ENCODE peak calls at places on chromosomes 4 and X, in eight cellular contexts. N is heart left ventricle, T is A549, E is body of pancreas, R is IMR-90, L is breast epithelium, Q is ovary, X is sigmoid colon. Y is an unnamed sample.

GRCh38 chr4:3045500-3045850 is 28.9 kb downstream of the HTT-AS start:
- DNase-seq in N (peak), T (no peak), E (peak), R (peak), L (no peak), Q (no peak), X (peak), Y (no peak)

GRCh38 chrX:19121898-19122640 is at the start of gene ADGRG2:
- DNase-seq in N (peak), T (peak), E (peak), R (peak), L (no peak), Q (peak), X (no peak), Y (no peak)

GRCh38 chr4:142416711-142417275 is 429.3 kb downstream of the INPP4B start:
- DNase-seq in N (no peak), T (no peak), E (no peak), R (peak), L (no peak), Q (no peak), X (no peak), Y (no peak)

GRCh38 chr4:8606476-8606875 is 13.9 kb downstream of the CPZ start:
- DNase-seq in N (no peak), T (no peak), E (no peak), R (no peak), L (no peak), Q (no peak), X (no peak), Y (no peak)

GRCh38 chr4:6855692-6856297 is 53.8 kb upstream of the TBC1D14 start:
- DNase-seq in N (no peak), T (peak), E (peak), R (peak), L (no peak), Q (no peak), X (no peak), Y (no peak)

GRCh38 chrX:33465137-33465536 is 253.8 kb upstream of the DMD start:
- DNase-seq in N (no peak), T (no peak), E (no peak), R (no peak), L (no peak), Q (no peak), X (no peak), Y (no peak)

GRCh38 chr4:46648088-46648744 is 258.3 kb upstream of the GABRA2 start:
- DNase-seq in N (no peak), T (no peak), E (no peak), R (peak), L (no peak), Q (no peak), X (no peak), Y (no peak)

GRCh38 chr4:146202665-146203064 is 11.7 kb upstream of the REELD1 start:
- DNase-seq in N (no peak), T (no peak), E (no peak), R (no peak), L (no peak), Q (no peak), X (no peak), Y (no peak)

GRCh38 chr4:41613362-41613761 is 75.4 kb downstream of the LIMCH1 start:
- DNase-seq in N (no peak), T (no peak), E (no peak), R (no peak), L (no peak), Q (no peak), X (no peak), Y (no peak)

GRCh38 chr4:109046549-109047171 is 255.8 kb downstream of the COL25A1 start:
- DNase-seq in N (no peak), T (no peak), E (no peak), R (peak), L (no peak), Q (peak), X (no peak), Y (no peak)

GRCh38 chr4:128835498-128836222 is 26.2 kb downstream of the JADE1 start:
- DNase-seq in N (peak), T (no peak), E (peak), R (no peak), L (no peak), Q (peak), X (peak), Y (no peak)

GRCh38 chrX:154321624-154322023 is 26.0 kb downstream of the TKTL1 start:
- DNase-seq in N (no peak), T (no peak), E (no peak), R (no peak), L (no peak), Q (no peak), X (no peak), Y (no peak)

GRCh38 chr4:159250751-159251325 is 148.0 kb downstream of the RAPGEF2 start:
- DNase-seq in N (no peak), T (no peak), E (no peak), R (no peak), L (no peak), Q (no peak), X (no peak), Y (no peak)

GRCh38 chr4:171162478-171162877 is 650.7 kb upstream of the GALNTL6 start:
- DNase-seq in N (no peak), T (no peak), E (no peak), R (no peak), L (no peak), Q (no peak), X (no peak), Y (no peak)

GRCh38 chr4:65007841-65008439 is 598.7 kb upstream of the TECRL start:
- DNase-seq in N (no peak), T (peak), E (peak), R (no peak), L (no peak), Q (no peak), X (no peak), Y (no peak)

GRCh38 chrX:5681159-5681558 is 547.5 kb downstream of the NLGN4X start:
- DNase-seq in N (no peak), T (no peak), E (no peak), R (no peak), L (no peak), Q (no peak), X (no peak), Y (no peak)

GRCh38 chr4:8729408-8730149 is 137.0 kb downstream of the CPZ start:
- DNase-seq in N (no peak), T (no peak), E (no peak), R (no peak), L (no peak), Q (no peak), X (peak), Y (peak)

GRCh38 chrX:34848281-34848680 is 94.3 kb upstream of the FAM47B start:
- DNase-seq in N (no peak), T (no peak), E (no peak), R (peak), L (no peak), Q (no peak), X (no peak), Y (no peak)

GRCh38 chr4:45349859-45350258 is 623.5 kb upstream of the GNPDA2 start:
- DNase-seq in N (no peak), T (no peak), E (no peak), R (no peak), L (no peak), Q (no peak), X (no peak), Y (no peak)

DNA sequence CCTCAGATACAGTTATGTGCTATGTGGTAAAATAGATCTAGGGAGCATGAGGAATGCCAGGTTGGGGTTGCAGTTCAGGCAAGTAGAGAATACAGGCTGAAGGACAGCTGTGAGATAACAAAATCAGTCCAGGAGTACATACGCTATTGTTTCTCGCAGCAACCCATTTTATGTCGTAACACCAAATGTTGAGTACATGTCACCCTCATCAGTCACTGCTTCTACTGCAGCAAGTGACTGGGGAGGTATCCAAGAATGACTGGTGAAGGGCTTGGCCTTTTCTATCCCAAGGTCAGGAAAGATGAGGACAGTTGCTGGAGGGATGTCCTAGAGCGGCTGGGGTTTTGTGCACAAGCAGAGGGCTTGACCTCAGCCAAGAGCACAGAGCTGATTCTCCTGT is 172.1 kb downstream of the CBR4 start:
- DNase-seq in N (no peak), T (no peak), E (no peak), R (no peak), L (no peak), Q (no peak), X (no peak), Y (no peak)
- TF ChIP-seq CTCF in N (no peak), T (no peak), E (no peak), R (no peak), L (no peak), Q (no peak), X (no peak), Y (no peak)

GRCh38 chr4:139301143-139301820 is at the start of gene NAA15:
- DNase-seq in N (peak), T (peak), E (peak), R (peak), L (peak), Q (peak), X (peak), Y (peak)
- TF ChIP-seq POLR2A in N (peak), T (peak), E (peak), R (peak), L (peak), Q (peak), X (peak), Y (no peak)

GRCh38 chr4:52235775-52236174 is 184.7 kb downstream of the SPATA18 start:
- DNase-seq in N (no peak), T (no peak), E (no peak), R (no peak), L (no peak), Q (no peak), X (no peak), Y (no peak)

GRCh38 chr4:52234539-52235174 is 183.6 kb downstream of the SPATA18 start:
- DNase-seq in N (no peak), T (peak), E (no peak), R (peak), L (no peak), Q (peak), X (no peak), Y (no peak)
- TF ChIP-seq CTCF in N (peak), T (peak), E (peak), R (peak), L (peak), Q (peak), X (no peak), Y (no peak)

GRCh38 chrX:119693032-119693995 is at the start of gene SEPTIN6:
- DNase-seq in N (peak), T (peak), E (peak), R (peak), L (peak), Q (peak), X (peak), Y (peak)
- TF ChIP-seq POLR2A in N (peak), T (peak), E (peak), R (peak), L (no peak), Q (no peak), X (peak), Y (no peak)

DNA sequence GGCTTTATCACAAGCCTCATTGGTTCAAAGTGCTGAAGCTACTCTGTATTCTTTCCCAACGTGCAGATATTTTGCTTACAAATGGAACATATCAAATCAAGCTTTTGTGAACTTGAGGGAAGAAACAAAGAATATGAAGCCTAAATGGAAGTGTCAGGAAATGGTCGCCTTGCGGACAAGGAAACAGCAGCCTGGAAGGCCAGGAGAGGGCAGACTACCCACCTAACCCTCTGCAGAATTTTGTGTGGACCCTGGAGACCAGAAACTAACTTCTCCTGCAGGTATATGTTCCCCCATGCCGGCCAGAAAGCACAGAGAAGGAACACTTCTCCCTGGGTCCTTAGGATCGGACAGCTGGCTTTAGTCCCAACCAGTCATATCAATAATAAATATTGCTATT is 1425.8 kb downstream of the PCDH7 start:
- DNase-seq in N (no peak), T (no peak), E (no peak), R (no peak), L (no peak), Q (no peak), X (no peak), Y (no peak)
- TF ChIP-seq CTCF in N (no peak), T (no peak), E (no peak), R (no peak), L (no peak), Q (no peak), X (no peak), Y (no peak)

Y was measured in lower leg skin.